ENCODE peak calls at places on chromosomes 6 and 20, in five cellular contexts. U, P, I, R and E are unnamed samples.

GRCh38 chr6:14791525-14791924 is 454.3 kb upstream of the JARID2 start:
- DNase-seq in U (peak), P (no peak), I (peak), R (no peak), E (no peak)

GRCh38 chr6:33279971-33280511 is 3.1 kb downstream of the B3GALT4 start:
- DNase-seq in U (peak), P (peak), I (peak), R (no peak), E (no peak)

GRCh38 chr6:141153563-141153962 is 979.2 kb upstream of the GJE1 start:
- DNase-seq in U (no peak), P (no peak), I (no peak), R (no peak), E (no peak)

GRCh38 chr20:51616060-51616459 is 73.5 kb upstream of the NFATC2 start:
- DNase-seq in U (no peak), P (no peak), I (no peak), R (no peak), E (no peak)

GRCh38 chr20:38139919-38140753 is 24.9 kb downstream of the TGM2 start:
- DNase-seq in U (no peak), P (peak), I (peak), R (no peak), E (no peak)

GRCh38 chr6:6390849-6391602 is 70.6 kb upstream of the F13A1 start:
- DNase-seq in U (no peak), P (no peak), I (no peak), R (no peak), E (no peak)

GRCh38 chr20:20295621-20296498 is 72.0 kb upstream of the INSM1 start:
- DNase-seq in U (no peak), P (no peak), I (no peak), R (no peak), E (no peak)

GRCh38 chr6:69884231-69884630 is 17.9 kb downstream of the COL19A1 start:
- DNase-seq in U (no peak), P (no peak), I (no peak), R (no peak), E (no peak)

GRCh38 chr6:5950448-5950847 is 56.3 kb downstream of the NRN1 start:
- DNase-seq in U (peak), P (peak), I (no peak), R (no peak), E (no peak)

GRCh38 chr20:62425281-62426058 is 1.9 kb downstream of the RBBP8NL start:
- DNase-seq in U (no peak), P (no peak), I (no peak), R (peak), E (no peak)

GRCh38 chr6:44494011-44494501 is 106.5 kb downstream of the CDC5L start:
- DNase-seq in U (peak), P (peak), I (peak), R (no peak), E (no peak)

GRCh38 chr6:125314019-125314581 is 12.3 kb upstream of the HDDC2 start:
- DNase-seq in U (peak), P (peak), I (peak), R (peak), E (peak)

GRCh38 chr6:130296854-130297253 is 69.0 kb upstream of the TMEM200A start:
- DNase-seq in U (no peak), P (no peak), I (no peak), R (no peak), E (no peak)

GRCh38 chr20:22446613-22447447 is 137.5 kb downstream of the FOXA2 start:
- DNase-seq in U (peak), P (no peak), I (no peak), R (no peak), E (no peak)

GRCh38 chr20:62289131-62289530 is 13.7 kb upstream of the ADRM1 start:
- DNase-seq in U (no peak), P (no peak), I (no peak), R (peak), E (no peak)

GRCh38 chr6:168608113-168608400 is 167.1 kb downstream of the SMOC2 start:
- DNase-seq in U (no peak), P (no peak), I (no peak), R (no peak), E (no peak)

GRCh38 chr6:3214898-3215297 is 12.6 kb downstream of the TUBB2B start:
- DNase-seq in U (no peak), P (no peak), I (peak), R (no peak), E (no peak)

GRCh38 chr20:51584737-51585136 is 42.2 kb upstream of the NFATC2 start:
- DNase-seq in U (no peak), P (no peak), I (no peak), R (no peak), E (no peak)

GRCh38 chr6:42013134-42013516 is 37.2 kb upstream of the TAF8 start:
- DNase-seq in U (peak), P (peak), I (no peak), R (no peak), E (no peak)

GRCh38 chr6:33316603-33317417 is 734 bp downstream of the ZBTB22 start:
- DNase-seq in U (no peak), P (no peak), I (no peak), R (peak), E (no peak)

GRCh38 chr6:138255443-138255842 is 37.2 kb upstream of the PBOV1 start:
- DNase-seq in U (no peak), P (no peak), I (no peak), R (peak), E (no peak)

GRCh38 chr20:38229376-38230252 is 30.9 kb downstream of the KIAA1755 start:
- DNase-seq in U (no peak), P (no peak), I (peak), R (no peak), E (no peak)

GRCh38 chr6:106450645-106451044 is 90.1 kb downstream of the CRYBG1 start:
- DNase-seq in U (peak), P (no peak), I (peak), R (no peak), E (no peak)

GRCh38 chr6:106527979-106528378 is 101.3 kb downstream of the RTN4IP1 start:
- DNase-seq in U (peak), P (peak), I (peak), R (no peak), E (no peak)

GRCh38 chr20:43458422-43458924 is 777 bp downstream of the SRSF6 start:
- DNase-seq in U (no peak), P (no peak), I (no peak), R (no peak), E (no peak)

GRCh38 chr6:17454316-17455005 is 61.1 kb downstream of the CAP2 start:
- DNase-seq in U (peak), P (peak), I (peak), R (no peak), E (no peak)

GRCh38 chr6:52694404-52694803 is 23.5 kb downstream of the TMEM14A start:
- DNase-seq in U (no peak), P (no peak), I (no peak), R (no peak), E (no peak)

GRCh38 chr6:52696418-52696817 is 25.5 kb downstream of the TMEM14A start:
- DNase-seq in U (no peak), P (no peak), I (no peak), R (no peak), E (no peak)

GRCh38 chr6:52693777-52694176 is 22.9 kb downstream of the TMEM14A start:
- DNase-seq in U (no peak), P (no peak), I (no peak), R (no peak), E (no peak)

DNA sequence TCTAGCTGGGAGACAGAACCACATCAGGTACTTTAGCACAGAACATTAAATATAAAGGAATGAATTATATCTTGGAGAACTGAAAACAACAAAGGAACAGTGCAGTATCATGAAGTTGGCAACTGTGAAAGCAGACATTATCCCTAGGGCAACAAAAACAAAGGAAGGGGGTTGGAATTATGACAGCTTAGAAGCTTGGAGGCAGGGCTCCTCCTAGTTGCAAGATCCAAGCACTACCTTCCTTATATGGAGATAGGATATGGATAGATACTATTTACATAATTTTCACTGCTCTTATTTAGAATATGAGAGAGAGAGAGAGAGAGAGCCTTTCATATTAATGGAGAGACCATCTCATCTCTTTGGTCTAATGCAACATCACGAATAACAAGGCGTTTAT is 27.0 kb downstream of the TMEM14A start:
- DNase-seq in U (no peak), P (no peak), I (peak), R (no peak), E (no peak)
- TF ChIP-seq CTCF in U (peak), P (no peak), I (peak), R (no peak), E (no peak)

GRCh38 chr6:20575691-20576451 is 41.6 kb downstream of the CDKAL1 start:
- DNase-seq in U (no peak), P (no peak), I (no peak), R (no peak), E (no peak)

GRCh38 chr6:20572940-20573339 is 38.7 kb downstream of the CDKAL1 start:
- DNase-seq in U (peak), P (peak), I (peak), R (no peak), E (no peak)

GRCh38 chr6:20575125-20575524 is 40.9 kb downstream of the CDKAL1 start:
- DNase-seq in U (no peak), P (no peak), I (no peak), R (no peak), E (no peak)

GRCh38 chr6:20572288-20572687 is 38.0 kb downstream of the CDKAL1 start:
- DNase-seq in U (no peak), P (no peak), I (no peak), R (no peak), E (no peak)

DNA sequence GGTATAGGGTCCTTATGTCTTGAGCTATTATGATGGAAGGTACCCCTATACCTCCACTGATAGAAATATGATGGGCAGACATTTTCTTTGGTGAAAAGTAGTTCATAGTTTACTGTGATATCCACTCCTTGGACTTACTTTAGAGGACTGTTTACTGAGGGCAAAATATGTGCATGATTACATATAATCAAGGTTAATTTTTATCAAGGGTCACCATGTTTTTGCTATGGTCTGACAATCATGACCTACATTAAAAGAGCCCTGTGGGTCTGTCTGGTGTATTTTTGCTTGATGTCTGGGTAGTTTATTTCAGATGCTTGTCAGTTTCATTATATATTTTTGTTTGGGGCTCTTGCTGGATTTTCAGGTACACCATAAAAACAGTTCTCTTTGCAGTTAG is 40.1 kb downstream of the CDKAL1 start:
- DNase-seq in U (no peak), P (no peak), I (no peak), R (no peak), E (no peak)
- H3K4me3 ChIP-seq in U (no peak), P (no peak), I (no peak), R (no peak), E (no peak)

DNA sequence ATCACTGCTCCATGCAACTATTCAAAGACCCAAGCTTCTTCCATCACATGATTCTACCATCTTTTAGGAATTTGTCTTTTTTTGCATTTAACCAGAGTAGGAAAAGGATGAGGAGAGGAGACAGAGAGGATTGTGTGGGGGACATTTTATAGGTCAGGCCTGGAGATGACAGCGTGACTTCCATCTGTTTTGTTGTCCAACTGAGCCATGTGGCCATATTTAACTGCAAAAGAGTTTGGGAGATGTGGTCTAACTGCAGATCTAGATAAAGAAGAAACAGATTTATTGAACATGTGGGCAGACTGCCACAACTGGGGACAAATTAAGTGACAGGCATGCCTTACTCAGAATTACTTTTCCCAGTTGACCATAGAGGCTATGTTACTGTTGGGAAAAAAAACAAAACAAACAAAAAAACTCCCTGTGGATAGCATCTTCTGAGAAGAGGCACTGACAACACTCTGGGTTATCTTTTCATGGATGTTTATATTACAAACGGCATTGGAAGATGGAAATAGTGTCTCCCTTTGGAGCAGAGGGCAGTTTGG is 18.9 kb upstream of the MOCS1 start:
- DNase-seq in U (no peak), P (no peak), I (no peak), R (no peak), E (no peak)
- TF ChIP-seq CTCF in U (no peak), P (no peak), I (no peak), R (no peak), E (no peak)

DNA sequence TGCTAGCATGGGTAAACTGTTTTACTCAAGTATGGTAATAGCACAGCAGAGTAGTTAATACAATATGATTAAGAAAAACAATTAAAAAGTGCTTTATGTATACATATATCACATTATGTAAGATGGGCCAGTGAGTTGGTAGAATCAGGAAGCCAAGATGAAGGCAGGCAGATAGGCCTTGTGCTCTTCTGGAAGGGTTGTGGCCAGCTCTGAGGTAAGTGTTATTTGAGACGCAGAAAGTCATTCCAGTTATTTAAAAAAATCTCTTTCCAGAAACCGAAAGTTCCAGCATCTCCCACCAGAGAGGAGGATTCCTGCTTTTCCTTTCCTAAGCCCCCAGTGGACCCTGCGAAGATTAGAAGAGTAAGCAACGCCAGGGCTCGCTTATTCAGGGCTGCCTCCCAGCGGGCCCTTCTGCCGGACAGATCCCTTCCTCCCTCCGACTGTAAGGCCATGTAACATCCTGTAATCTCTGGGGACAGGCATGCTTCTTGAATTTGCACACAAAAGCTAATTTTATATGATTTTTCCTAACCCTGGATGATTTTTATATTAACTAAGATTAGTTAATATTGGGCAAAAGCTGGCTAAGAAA is 20.4 kb downstream of the ARMC2 start:
- DNase-seq in U (no peak), P (no peak), I (no peak), R (no peak), E (no peak)
- H3K4me3 ChIP-seq in U (no peak), P (no peak), I (no peak), R (no peak), E (no peak)

DNA sequence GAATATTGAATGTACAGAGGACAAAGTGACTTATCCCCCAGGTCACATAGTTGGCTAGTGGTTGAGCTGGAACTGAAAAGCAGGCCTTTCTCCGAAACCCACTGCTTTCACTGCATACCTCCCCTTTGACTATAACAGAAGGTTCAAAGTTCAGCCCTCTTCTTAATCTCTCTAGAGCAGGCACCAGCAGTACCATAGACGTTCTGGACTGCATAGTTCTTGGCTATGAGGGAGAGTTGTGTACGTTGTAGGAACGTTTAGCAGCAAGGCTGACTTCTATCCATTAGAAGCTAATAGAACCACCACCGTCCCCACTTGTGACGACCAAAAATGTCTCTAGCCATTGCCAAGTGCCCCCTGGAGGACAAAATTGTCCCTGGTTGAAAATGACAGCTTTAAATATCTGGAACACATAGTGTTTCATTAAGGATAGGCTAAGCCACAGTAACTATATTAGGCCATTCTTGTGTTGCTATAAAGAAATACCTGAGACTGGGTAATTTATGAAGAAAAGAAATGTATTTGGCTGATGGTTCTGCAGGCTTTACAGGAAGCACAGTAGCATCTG is 123.8 kb upstream of the MTHFD1L start:
- DNase-seq in U (no peak), P (no peak), I (no peak), R (no peak), E (no peak)
- TF ChIP-seq CTCF in U (peak), P (peak), I (peak), R (peak), E (no peak)

GRCh38 chr6:28956331-28956730 is 32.5 kb upstream of the TRIM27 start:
- DNase-seq in U (no peak), P (no peak), I (no peak), R (no peak), E (no peak)
- H3K4me3 ChIP-seq in U (no peak), P (no peak), I (no peak), R (no peak), E (no peak)

GRCh38 chr20:32509639-32510066 is 75.5 kb downstream of the NOL4L start:
- DNase-seq in U (no peak), P (no peak), I (peak), R (peak), E (no peak)
- TF ChIP-seq CTCF in U (no peak), P (no peak), I (peak), R (no peak), E (no peak)

GRCh38 chr20:63696311-63696627 is 183 bp upstream of the TNFRSF6B start:
- DNase-seq in U (no peak), P (peak), I (peak), R (peak), E (no peak)

GRCh38 chr20:63697868-63698545 is 1.6 kb downstream of the TNFRSF6B start:
- DNase-seq in U (no peak), P (no peak), I (no peak), R (peak), E (no peak)

GRCh38 chr20:63695419-63696310 is 787 bp upstream of the TNFRSF6B start:
- DNase-seq in U (no peak), P (no peak), I (no peak), R (peak), E (no peak)

GRCh38 chr20:63697357-63697867 is 960 bp downstream of the TNFRSF6B start:
- DNase-seq in U (no peak), P (no peak), I (no peak), R (peak), E (no peak)

DNA sequence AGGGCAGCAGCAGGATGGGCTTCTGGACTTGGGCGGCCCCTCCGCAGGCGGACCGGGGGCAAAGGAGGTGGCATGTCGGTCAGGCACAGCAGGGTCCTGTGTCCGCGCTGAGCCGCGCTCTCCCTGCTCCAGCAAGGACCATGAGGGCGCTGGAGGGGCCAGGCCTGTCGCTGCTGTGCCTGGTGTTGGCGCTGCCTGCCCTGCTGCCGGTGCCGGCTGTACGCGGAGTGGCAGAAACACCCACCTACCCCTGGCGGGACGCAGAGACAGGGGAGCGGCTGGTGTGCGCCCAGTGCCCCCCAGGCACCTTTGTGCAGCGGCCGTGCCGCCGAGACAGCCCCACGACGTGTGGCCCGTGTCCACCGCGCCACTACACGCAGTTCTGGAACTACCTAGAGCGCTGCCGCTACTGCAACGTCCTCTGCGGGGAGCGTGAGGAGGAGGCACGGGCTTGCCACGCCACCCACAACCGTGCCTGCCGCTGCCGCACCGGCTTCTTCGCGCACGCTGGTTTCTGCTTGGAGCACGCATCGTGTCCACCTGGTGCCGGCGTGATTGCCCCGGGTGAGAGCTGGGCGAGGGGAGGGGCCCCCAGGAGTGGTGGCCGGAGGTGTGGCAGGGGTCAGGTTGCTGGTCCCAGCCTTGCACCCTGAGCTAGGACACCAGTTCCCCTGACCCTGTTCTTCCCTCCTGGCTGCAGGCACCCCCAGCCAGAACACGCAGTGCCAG is at the start of gene TNFRSF6B:
- DNase-seq in U (no peak), P (no peak), I (no peak), R (peak), E (no peak)
- H3K4me3 ChIP-seq in U (peak), P (peak), I (peak), R (no peak), E (peak)

DNA sequence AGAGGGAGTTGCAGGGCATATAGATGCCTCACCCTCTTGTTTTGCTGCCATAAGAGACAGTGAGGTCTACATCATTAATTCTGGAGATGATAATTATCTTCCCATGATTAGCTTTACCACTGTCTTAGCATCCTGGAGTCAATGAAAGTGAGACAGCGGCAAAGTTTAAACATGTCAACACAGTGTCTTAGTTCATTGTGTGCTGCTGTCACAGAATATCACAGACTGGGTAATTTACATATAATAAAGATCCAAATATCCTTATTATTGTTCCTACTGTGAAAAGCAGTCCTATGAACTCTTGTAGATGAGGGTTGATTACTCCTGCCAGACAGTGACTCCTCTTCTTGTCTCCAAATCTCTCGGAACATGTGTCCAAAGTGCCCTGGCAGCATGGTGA is 658.6 kb upstream of the ADGRB3 start:
- DNase-seq in U (no peak), P (no peak), I (no peak), R (no peak), E (no peak)
- TF ChIP-seq CTCF in U (no peak), P (no peak), I (no peak), R (no peak), E (no peak)